ENCODE peak calls at places on chromosomes 6 and 20, in seven cellular contexts. S is transverse colon, Y is foreskin keratinocyte, V is foreskin fibroblast, H is WTC11, Q is cardiac muscle cell, A is glutamatergic neuron. E is an unnamed sample.

GRCh38 chr6:154157082-154157481 is 118.0 kb downstream of the OPRM1 start:
- DNase-seq in S (no peak), Y (no peak), V (no peak), H (no peak), Q (no peak), A (no peak), E (no peak)

GRCh38 chr20:60298647-60299046 is 340.4 kb downstream of the CDH26 start:
- DNase-seq in S (no peak), Y (no peak), V (no peak), H (no peak), Q (no peak), A (no peak), E (no peak)

GRCh38 chr6:139965393-139965792 is 590.9 kb upstream of the CITED2 start:
- DNase-seq in S (no peak), Y (no peak), V (peak; percentile 49), H (no peak), Q (no peak), A (no peak), E (no peak)

GRCh38 chr6:157251565-157252247 is 71.6 kb downstream of the TMEM242 start:
- DNase-seq in S (no peak), Y (no peak), V (no peak), H (no peak), Q (no peak), A (no peak), E (no peak)

GRCh38 chr20:57991211-57991841 is 237.1 kb downstream of the ANKRD60 start:
- DNase-seq in S (peak; percentile 34), Y (peak; percentile 88), V (peak; percentile 93), H (no peak), Q (no peak), A (no peak), E (no peak)

GRCh38 chr20:8646026-8646425 is 422.9 kb upstream of the PLCB4 start:
- DNase-seq in S (no peak), Y (peak; percentile 92), V (peak; percentile 66), H (no peak), Q (no peak), A (no peak), E (no peak)

GRCh38 chr20:46430921-46431712 is 24.7 kb upstream of the ELMO2 start:
- DNase-seq in S (no peak), Y (no peak), V (no peak), H (no peak), Q (no peak), A (no peak), E (no peak)

GRCh38 chr20:43958626-43959025 is 44.0 kb downstream of the TOX2 start:
- DNase-seq in S (no peak), Y (no peak), V (no peak), H (no peak), Q (no peak), A (no peak), E (no peak)

GRCh38 chr6:90413867-90414266 is 117.2 kb upstream of the BACH2 start:
- DNase-seq in S (peak; percentile 33), Y (no peak), V (peak; percentile 18), H (peak; percentile 63), Q (peak; percentile 77), A (peak; percentile 77), E (peak; percentile 66)

GRCh38 chr20:7155794-7156193 is 388.3 kb downstream of the BMP2 start:
- DNase-seq in S (no peak), Y (no peak), V (peak; percentile 5), H (no peak), Q (no peak), A (no peak), E (no peak)

GRCh38 chr20:31918471-31919105 is 33.3 kb downstream of the PDRG1 start:
- DNase-seq in S (no peak), Y (no peak), V (no peak), H (no peak), Q (no peak), A (no peak), E (no peak)

GRCh38 chr20:63152322-63153253 is 63.3 kb downstream of the YTHDF1 start:
- DNase-seq in S (no peak), Y (no peak), V (no peak), H (no peak), Q (no peak), A (peak; percentile 10), E (no peak)

GRCh38 chr6:21164768-21165326 is 428.7 kb upstream of the SOX4 start:
- DNase-seq in S (no peak), Y (no peak), V (peak; percentile 2), H (no peak), Q (no peak), A (no peak), E (no peak)

GRCh38 chr6:109454483-109455160 is 950 bp downstream of the MICAL1 start:
- DNase-seq in S (peak; percentile 76), Y (no peak), V (peak; percentile 54), H (no peak), Q (no peak), A (peak; percentile 60), E (no peak)

GRCh38 chr20:46985671-46986070 is 91.0 kb downstream of the EYA2 start:
- DNase-seq in S (no peak), Y (no peak), V (no peak), H (no peak), Q (no peak), A (no peak), E (no peak)

GRCh38 chr6:101722481-101722880 is 329.0 kb downstream of the GRIK2 start:
- DNase-seq in S (no peak), Y (no peak), V (peak; percentile 37), H (no peak), Q (no peak), A (no peak), E (no peak)

GRCh38 chr20:588932-589672 is 21.0 kb downstream of the TCF15 start:
- DNase-seq in S (no peak), Y (no peak), V (no peak), H (no peak), Q (no peak), A (no peak), E (no peak)
- TF ChIP-seq CTCF in S (no peak), Y (no peak), V (no peak), H (no peak), Q (no peak), A (no peak), E (no peak)

GRCh38 chr6:113317870-113318269 is 539.3 kb upstream of the MARCKS start:
- DNase-seq in S (no peak), Y (no peak), V (no peak), H (no peak), Q (no peak), A (peak; percentile 44), E (no peak)

GRCh38 chr6:113318553-113318952 is 538.6 kb upstream of the MARCKS start:
- DNase-seq in S (no peak), Y (no peak), V (no peak), H (no peak), Q (no peak), A (peak; percentile 16), E (no peak)

GRCh38 chr6:113313841-113314240 is 543.3 kb upstream of the MARCKS start:
- DNase-seq in S (no peak), Y (no peak), V (no peak), H (no peak), Q (no peak), A (no peak), E (no peak)

GRCh38 chr6:113315879-113316278 is 541.3 kb upstream of the MARCKS start:
- DNase-seq in S (no peak), Y (peak; percentile 21), V (peak; percentile 63), H (no peak), Q (no peak), A (no peak), E (no peak)

DNA sequence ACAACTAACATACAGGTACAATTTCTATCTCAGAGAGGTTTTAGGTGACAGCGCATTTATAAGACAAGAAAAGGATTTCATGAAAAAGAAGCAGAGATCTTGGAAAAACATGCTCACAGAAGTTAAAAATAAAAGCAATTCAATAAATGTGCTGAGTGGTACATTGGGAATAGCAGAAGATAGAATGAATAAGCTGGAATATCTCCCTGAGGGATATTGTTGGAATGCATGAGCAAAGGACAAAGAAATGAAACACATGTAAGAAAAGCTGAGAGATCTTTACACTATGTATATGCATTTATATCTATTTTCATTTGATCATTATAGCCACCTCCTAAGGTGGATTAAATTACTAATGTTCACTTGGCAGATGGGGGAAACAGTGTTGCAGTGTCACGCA is 542.1 kb upstream of the MARCKS start:
- DNase-seq in S (no peak), Y (no peak), V (peak; percentile 17), H (no peak), Q (no peak), A (no peak), E (no peak)
- TF ChIP-seq CTCF in S (no peak), Y (no peak), V (no peak), H (no peak), Q (no peak), A (no peak), E (no peak)

DNA sequence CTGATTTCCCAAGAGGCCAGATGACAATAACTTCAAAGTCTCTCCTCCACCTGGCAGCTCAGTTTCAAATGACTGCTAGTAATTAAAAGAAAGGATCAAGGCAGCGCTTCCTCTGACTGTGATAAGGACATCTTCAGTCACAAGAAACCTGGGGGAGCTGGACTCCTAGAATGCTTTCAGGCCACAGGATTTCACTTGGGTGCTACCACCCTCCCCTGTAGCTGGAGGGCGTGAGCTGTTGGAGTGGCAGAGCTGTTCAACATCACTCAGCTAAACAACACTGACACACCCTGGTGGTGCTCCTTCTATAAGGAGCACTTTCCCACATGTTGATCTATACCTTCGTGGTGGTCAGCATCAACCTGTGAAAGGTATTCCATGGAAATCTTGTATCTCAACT is 2.2 kb upstream of the CNR1 start:
- DNase-seq in S (no peak), Y (no peak), V (no peak), H (no peak), Q (no peak), A (no peak), E (no peak)
- TF ChIP-seq CTCF in S (no peak), Y (no peak), V (no peak), H (no peak), Q (no peak), A (no peak), E (no peak)

DNA sequence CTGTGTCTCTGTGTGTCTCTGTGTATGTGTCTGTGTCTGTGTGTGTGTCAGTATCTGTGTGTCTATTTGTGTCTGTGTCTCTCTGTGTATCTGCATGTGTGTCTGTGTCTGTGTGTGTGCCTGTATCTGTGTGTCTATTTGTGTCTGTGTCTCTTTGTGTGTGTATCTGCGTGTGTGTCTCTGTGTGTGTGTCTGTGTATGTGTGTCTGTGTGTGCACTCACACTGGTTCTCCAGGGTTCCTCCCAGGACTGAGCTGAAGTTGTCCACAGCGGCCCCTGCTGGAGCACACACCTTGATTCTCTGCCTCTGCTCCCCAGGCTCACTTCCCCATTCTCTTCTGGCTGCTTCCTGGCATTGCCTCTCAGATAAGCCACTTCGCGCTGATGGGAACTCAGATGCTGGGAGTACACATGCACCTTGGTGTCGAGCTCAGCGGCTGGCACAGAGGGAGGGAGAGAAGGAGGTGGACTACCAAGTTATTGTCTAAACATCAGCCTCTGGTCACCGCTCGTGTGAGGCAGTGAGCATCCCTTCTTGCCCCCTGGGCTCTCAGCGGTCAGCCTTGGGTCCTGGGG is 105.0 kb upstream of the NXT1 start:
- DNase-seq in S (peak; percentile 48), Y (no peak), V (peak; percentile 49), H (peak; percentile 68), Q (peak; percentile 58), A (peak; percentile 67), E (peak; percentile 47)
- TF ChIP-seq CTCF in S (peak; percentile 25), Y (peak; percentile 68), V (peak; percentile 46), H (peak; percentile 14), Q (peak; percentile 73), A (peak; percentile 19), E (peak; percentile 39)

GRCh38 chr20:24149881-24150307 is 161.3 kb upstream of the GGTLC1 start:
- DNase-seq in S (no peak), Y (no peak), V (no peak), H (peak; percentile 73), Q (peak; percentile 51), A (peak; percentile 66), E (peak; percentile 72)
- TF ChIP-seq CTCF in S (no peak), Y (peak; percentile 38), V (peak; percentile 34), H (peak; percentile 59), Q (peak; percentile 58), A (peak; percentile 45), E (peak; percentile 64)